ENCODE peak calls at places on chromosome 1, in nine cellular contexts. Z is left ventricle myocardium inferior; I is right lobe of liver; G is GM23248; T is CD4-positive, alpha-beta memory T cell; A is tibial artery; L is mammary epithelial cell; H is adrenal gland; Q is A549. S is an unnamed sample. For H3K4me1, the result is how much of the 10 kb centered on the place peaks cover.

GRCh38 chr1:226625832-226626576 is 77.4 kb downstream of the STUM start:
- DNase-seq in Z (no peak), I (no peak), G (no peak), T (no peak), A (peak), L (no peak), H (no peak), Q (no peak), S (no peak)

GRCh38 chr1:248814351-248814750 is 11.4 kb downstream of the SH3BP5L start:
- DNase-seq in Z (no peak), I (no peak), G (no peak), T (no peak), A (no peak), L (no peak), H (no peak), Q (no peak), S (no peak)

GRCh38 chr1:3017440-3018050 is 3.7 kb upstream of the ACTRT2 start:
- DNase-seq in Z (peak), I (peak), G (no peak), T (no peak), A (peak), L (no peak), H (no peak), Q (no peak), S (no peak)

GRCh38 chr1:46094454-46094853 is 38.0 kb downstream of the PIK3R3 start:
- DNase-seq in Z (no peak), I (no peak), G (peak), T (no peak), A (no peak), L (no peak), H (no peak), Q (no peak), S (no peak)

GRCh38 chr1:14926214-14926613 is 227.3 kb upstream of the TMEM51 start:
- DNase-seq in Z (no peak), I (no peak), G (no peak), T (no peak), A (no peak), L (no peak), H (no peak), Q (no peak), S (no peak)

GRCh38 chr1:103517380-103518047 is 8.0 kb upstream of the RNPC3 start:
- DNase-seq in Z (no peak), I (no peak), G (peak), T (no peak), A (no peak), L (no peak), H (no peak), Q (no peak), S (no peak)

GRCh38 chr1:182563095-182563494 is 26.0 kb downstream of the RNASEL start:
- DNase-seq in Z (no peak), I (no peak), G (no peak), T (no peak), A (no peak), L (no peak), H (no peak), Q (no peak), S (no peak)

GRCh38 chr1:224525411-224526040 is 90.6 kb upstream of the CNIH3 start:
- DNase-seq in Z (no peak), I (no peak), G (peak), T (no peak), A (no peak), L (no peak), H (no peak), Q (no peak), S (no peak)

GRCh38 chr1:14254184-14254583 is 344.3 kb upstream of the KAZN start:
- DNase-seq in Z (no peak), I (no peak), G (no peak), T (no peak), A (no peak), L (no peak), H (no peak), Q (no peak), S (no peak)

GRCh38 chr1:155070721-155071556 is 7.4 kb downstream of the EFNA4 start:
- DNase-seq in Z (peak), I (peak), G (peak), T (peak), A (peak), L (no peak), H (peak), Q (no peak), S (peak)

GRCh38 chr1:236705771-236706565 is 19.7 kb downstream of the ACTN2 start:
- DNase-seq in Z (no peak), I (no peak), G (no peak), T (no peak), A (no peak), L (no peak), H (no peak), Q (no peak), S (no peak)

GRCh38 chr1:59592924-59593323 is 221.8 kb upstream of the HOOK1 start:
- DNase-seq in Z (no peak), I (no peak), G (no peak), T (no peak), A (no peak), L (no peak), H (no peak), Q (no peak), S (no peak)

GRCh38 chr1:113675299-113675698 is 84.0 kb downstream of the PHTF1 start:
- DNase-seq in Z (no peak), I (no peak), G (peak), T (no peak), A (no peak), L (peak), H (no peak), Q (no peak), S (no peak)

GRCh38 chr1:11786168-11786567 is 19.6 kb downstream of the MTHFR start:
- DNase-seq in Z (no peak), I (no peak), G (no peak), T (no peak), A (no peak), L (no peak), H (no peak), Q (no peak), S (no peak)

GRCh38 chr1:11787251-11787803 is 18.4 kb downstream of the MTHFR start:
- DNase-seq in Z (peak), I (no peak), G (peak), T (no peak), A (peak), L (peak), H (peak), Q (no peak), S (no peak)

GRCh38 chr1:11783556-11783955 is 21.6 kb downstream of the C1orf167 start:
- DNase-seq in Z (no peak), I (no peak), G (no peak), T (no peak), A (no peak), L (no peak), H (no peak), Q (no peak), S (no peak)

GRCh38 chr1:11784256-11784992 is 21.3 kb downstream of the MTHFR start:
- DNase-seq in Z (no peak), I (no peak), G (no peak), T (no peak), A (no peak), L (no peak), H (no peak), Q (no peak), S (no peak)

GRCh38 chr1:11784993-11785769 is 20.6 kb downstream of the MTHFR start:
- DNase-seq in Z (peak), I (peak), G (peak), T (no peak), A (peak), L (peak), H (peak), Q (peak), S (peak)
- H3K27ac ChIP-seq in Z (peak), I (peak), G (no peak), T (no peak), A (peak), L (no peak), H (peak), Q (peak), S (no peak)

GRCh38 chr1:214281030-214281901 is at the start of gene SMYD2:
- DNase-seq in Z (peak), I (peak), G (peak), T (peak), A (peak), L (peak), H (peak), Q (peak), S (peak)

GRCh38 chr1:214281902-214282695 is 1.1 kb downstream of the SMYD2 start:
- DNase-seq in Z (no peak), I (no peak), G (peak), T (no peak), A (peak), L (peak), H (peak), Q (peak), S (no peak)

GRCh38 chr1:214285622-214286440 is 4.9 kb downstream of the SMYD2 start:
- DNase-seq in Z (no peak), I (no peak), G (no peak), T (no peak), A (no peak), L (no peak), H (no peak), Q (no peak), S (no peak)

GRCh38 chr1:214280386-214281029 is 451 bp upstream of the SMYD2 start:
- DNase-seq in Z (peak), I (peak), G (peak), T (no peak), A (peak), L (peak), H (peak), Q (peak), S (no peak)

GRCh38 chr1:214282696-214283225 is 1.8 kb downstream of the SMYD2 start:
- DNase-seq in Z (no peak), I (no peak), G (no peak), T (no peak), A (no peak), L (peak), H (no peak), Q (no peak), S (no peak)
- H3K4me3 ChIP-seq in Z (peak), I (no peak), G (peak), T (no peak), A (no peak), L (peak), H (no peak), Q (peak), S (peak)

DNA sequence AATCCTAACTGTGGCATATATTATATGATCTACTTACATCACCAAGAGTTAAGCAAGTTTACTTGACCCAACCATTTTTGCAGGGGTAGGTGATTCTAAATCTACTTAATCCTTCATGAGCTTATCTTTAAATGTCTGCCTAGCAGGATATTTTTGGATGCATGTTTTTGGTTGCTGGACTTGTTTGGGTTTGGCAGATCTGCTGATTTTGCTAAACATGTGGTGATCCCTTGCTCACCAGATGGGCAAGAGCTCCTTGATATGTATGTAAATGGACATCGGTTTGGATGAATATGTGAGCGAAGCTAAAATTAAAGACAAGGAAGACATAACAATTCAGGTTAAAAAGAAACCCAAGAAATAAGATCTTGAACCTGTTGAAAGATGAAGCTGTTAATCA is 36.7 kb downstream of the FMN2 start:
- DNase-seq in Z (no peak), I (no peak), G (no peak), T (no peak), A (no peak), L (no peak), H (no peak), Q (no peak), S (no peak)
- H3K4me1 ChIP-seq in Z (under half), I (under half), G (under half), T (under half), A (under half), L (under half), H (under half), Q (under half), S (under half)

GRCh38 chr1:99647460-99647859 is 1.5 kb downstream of the PALMD start:
- DNase-seq in Z (no peak), I (no peak), G (no peak), T (no peak), A (no peak), L (no peak), H (no peak), Q (no peak), S (no peak)

GRCh38 chr1:99652881-99653281 is 7.0 kb downstream of the PALMD start:
- DNase-seq in Z (no peak), I (no peak), G (peak), T (no peak), A (no peak), L (no peak), H (no peak), Q (no peak), S (no peak)

GRCh38 chr1:99650773-99651437 is 5.0 kb downstream of the PALMD start:
- DNase-seq in Z (no peak), I (no peak), G (peak), T (no peak), A (no peak), L (peak), H (no peak), Q (no peak), S (no peak)

GRCh38 chr1:99648107-99648506 is 2.2 kb downstream of the PALMD start:
- DNase-seq in Z (peak), I (peak), G (peak), T (no peak), A (peak), L (peak), H (peak), Q (peak), S (no peak)

DNA sequence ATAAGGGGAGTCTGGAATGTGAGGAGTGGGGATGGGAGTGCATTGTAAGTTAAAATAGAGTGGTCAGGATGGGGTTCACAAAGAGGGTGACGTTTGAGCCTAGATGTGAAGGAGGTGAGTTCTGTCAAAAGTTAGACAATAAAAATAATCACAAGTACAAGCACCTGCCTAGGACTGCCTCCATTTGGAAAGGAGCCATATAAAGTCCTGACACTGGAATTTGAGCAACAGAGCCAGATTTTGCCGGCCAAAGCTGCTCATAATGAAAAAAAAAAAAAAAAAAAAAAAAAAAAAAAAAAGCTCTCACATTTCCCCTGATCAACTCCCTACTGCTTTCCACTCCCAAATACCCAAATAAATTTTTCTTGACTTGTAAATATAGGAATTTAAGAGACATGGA is 4.1 kb downstream of the PALMD start:
- DNase-seq in Z (no peak), I (no peak), G (no peak), T (no peak), A (no peak), L (peak), H (peak), Q (no peak), S (no peak)
- H3K27ac ChIP-seq in Z (peak), I (peak), G (no peak), T (no peak), A (no peak), L (peak), H (peak), Q (no peak), S (no peak)

GRCh38 chr1:246113555-246114095 is 393.5 kb downstream of the SMYD3 start:
- DNase-seq in Z (no peak), I (no peak), G (no peak), T (no peak), A (no peak), L (no peak), H (no peak), Q (no peak), S (no peak)
- H3K4me3 ChIP-seq in Z (no peak), I (no peak), G (no peak), T (no peak), A (no peak), L (no peak), H (no peak), Q (no peak), S (no peak)

DNA sequence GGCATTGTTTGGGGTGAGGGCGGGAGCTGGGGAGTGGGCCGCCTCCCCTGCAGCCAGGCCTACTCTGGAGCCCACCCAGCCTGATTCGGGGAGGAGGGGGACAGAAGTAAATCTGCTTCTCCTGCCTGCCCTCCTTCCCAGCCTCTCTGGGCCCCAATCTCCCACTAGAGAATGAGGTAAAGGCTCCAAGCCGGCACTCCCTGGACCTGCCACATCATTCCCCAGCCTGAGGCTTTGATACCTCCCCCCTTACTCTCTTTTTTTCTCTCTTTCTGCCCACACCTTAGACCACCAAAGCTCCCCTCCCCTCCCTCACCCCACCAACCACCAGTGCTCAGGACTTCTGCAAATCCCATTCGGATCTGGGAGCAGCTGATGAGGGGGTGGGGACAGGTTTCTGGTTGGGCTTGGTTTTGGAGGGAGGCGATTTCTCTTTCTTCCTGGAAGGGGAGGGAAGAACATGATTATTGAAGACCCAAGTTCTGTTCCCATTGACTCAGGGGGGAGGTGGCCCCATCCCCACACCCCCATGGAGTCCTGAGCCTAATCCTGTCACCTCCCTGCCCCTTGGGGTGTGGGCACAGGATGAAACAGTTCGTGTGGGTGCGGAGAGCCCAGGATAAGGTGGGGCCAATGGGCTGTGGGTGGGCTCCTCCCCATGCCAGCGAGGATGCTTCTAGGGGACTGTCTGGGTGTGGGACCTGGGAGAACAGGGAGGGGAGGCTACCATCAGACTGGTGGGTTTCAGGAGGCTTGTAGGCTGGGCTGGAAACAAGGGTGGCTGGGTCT is 1.3 kb downstream of the MAP7D1 start:
- DNase-seq in Z (no peak), I (no peak), G (peak), T (no peak), A (peak), L (peak), H (no peak), Q (no peak), S (no peak)
- H3K4me1 ChIP-seq in Z (half or more), I (under half), G (under half), T (half or more), A (under half), L (half or more), H (under half), Q (half or more), S (half or more)

GRCh38 chr1:212471891-212472675 is 39.4 kb downstream of the NENF start:
- DNase-seq in Z (no peak), I (peak), G (no peak), T (no peak), A (no peak), L (no peak), H (no peak), Q (no peak), S (no peak)

GRCh38 chr1:212473729-212474128 is 41.0 kb downstream of the NENF start:
- DNase-seq in Z (no peak), I (peak), G (no peak), T (no peak), A (no peak), L (no peak), H (no peak), Q (no peak), S (no peak)

GRCh38 chr1:212467843-212468482 is 35.2 kb downstream of the NENF start:
- DNase-seq in Z (no peak), I (peak), G (peak), T (no peak), A (no peak), L (peak), H (no peak), Q (no peak), S (no peak)

GRCh38 chr1:212470059-212470458 is 37.3 kb downstream of the NENF start:
- DNase-seq in Z (peak), I (peak), G (peak), T (no peak), A (peak), L (peak), H (peak), Q (peak), S (no peak)

GRCh38 chr1:212471286-212471685 is 38.6 kb downstream of the NENF start:
- DNase-seq in Z (no peak), I (peak), G (no peak), T (no peak), A (no peak), L (no peak), H (no peak), Q (no peak), S (no peak)
- H3K27ac ChIP-seq in Z (no peak), I (no peak), G (no peak), T (no peak), A (no peak), L (no peak), H (no peak), Q (peak), S (no peak)

DNA sequence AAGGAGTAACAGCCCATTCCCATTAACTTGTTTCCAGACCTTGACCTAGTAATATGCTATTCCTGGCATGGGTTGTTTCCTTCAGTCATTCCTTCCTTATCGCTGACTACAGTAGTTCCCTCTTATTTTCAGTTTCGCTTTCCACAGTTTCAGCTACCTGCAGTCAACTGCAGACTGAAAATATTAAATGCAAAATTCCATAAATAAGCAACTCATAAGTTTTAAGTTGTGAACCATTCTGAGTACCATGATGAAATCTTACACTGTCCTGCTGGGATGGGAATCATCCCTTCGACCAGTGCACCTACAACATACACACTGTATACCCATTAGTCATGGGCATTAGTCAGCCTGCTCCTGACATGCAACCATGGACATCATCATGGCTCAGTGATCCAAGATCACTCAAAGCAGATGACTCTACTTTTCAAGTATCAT is 66.7 kb downstream of the CCDC30 start:
- DNase-seq in Z (no peak), I (no peak), G (peak), T (peak), A (no peak), L (peak), H (no peak), Q (no peak), S (no peak)
- H3K4me3 ChIP-seq in Z (no peak), I (peak), G (no peak), T (peak), A (no peak), L (no peak), H (no peak), Q (no peak), S (peak)

DNA sequence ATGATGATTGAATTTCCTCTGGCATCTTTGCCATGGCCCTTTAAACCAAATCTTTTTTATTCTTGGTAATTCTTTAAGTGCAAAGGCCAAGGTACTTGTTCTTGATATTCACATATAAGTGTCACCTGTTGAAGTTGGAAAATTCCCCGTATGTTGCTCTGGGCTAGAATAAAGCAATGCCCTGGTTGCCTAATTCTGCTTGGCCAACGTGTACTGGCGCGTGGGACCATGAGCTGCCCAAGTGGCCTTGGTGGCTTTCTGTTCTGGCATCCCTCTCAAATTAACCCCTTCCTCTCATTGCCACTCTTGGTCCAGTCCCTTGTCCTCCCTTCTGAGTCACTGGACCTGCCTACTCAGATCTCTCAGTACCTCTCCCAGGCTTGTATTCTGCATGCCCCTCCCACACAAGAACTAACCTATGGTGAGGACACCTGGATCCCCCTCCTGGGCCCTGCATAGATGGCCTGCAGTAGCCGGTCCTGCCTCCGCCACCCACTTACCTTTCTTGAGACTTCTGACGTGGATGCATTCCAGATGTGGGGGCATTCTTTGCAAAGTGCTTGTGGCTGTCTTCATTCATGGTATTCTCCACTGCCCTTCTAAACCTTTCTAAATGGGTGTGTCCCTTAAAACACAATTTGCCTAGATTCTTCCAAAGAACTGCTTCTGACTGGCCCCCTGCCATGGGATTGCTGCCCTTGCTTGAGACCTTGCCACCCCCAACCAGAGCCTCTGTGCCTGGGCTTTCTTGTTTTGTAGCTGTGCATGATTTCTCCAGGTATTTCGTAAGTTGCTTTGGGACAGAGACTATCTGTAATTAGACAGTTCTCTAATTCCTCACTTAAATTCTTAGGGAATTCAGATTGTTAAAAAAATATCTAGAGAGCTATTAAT is 152.4 kb downstream of the GALNT2 start:
- DNase-seq in Z (no peak), I (no peak), G (no peak), T (no peak), A (no peak), L (no peak), H (peak), Q (no peak), S (no peak)
- H3K4me1 ChIP-seq in Z (under half), I (under half), G (under half), T (under half), A (under half), L (under half), H (under half), Q (under half), S (under half)

S was measured in naive thymus-derived CD4-positive, alpha-beta T cell.